ENCODE peak calls at places on chromosomes 2 and 18, in ten cellular contexts. One of them, this sample, is unnamed.

GRCh38 chr18:11512096-11513030 is 97.0 kb upstream of the SLC35G4 start:
- DNase-seq in WTC11: no peak
- DNase-seq in RWPE1: peak; percentile 36
- DNase-seq in left ventricle myocardium inferior: no peak
- DNase-seq in HCT116: no peak
- DNase-seq in IMR-90: no peak
- DNase-seq in MCF 10A: peak; percentile 68
- DNase-seq in fibroblast of mammary gland: peak; percentile 25
- DNase-seq in mesothelial cell of epicardium: no peak
- DNase-seq in astrocyte of the spinal cord: no peak
- DNase-seq in this sample: peak; percentile 17

GRCh38 chr2:221502270-221502973 is 69.7 kb downstream of the EPHA4 start:
- DNase-seq in RWPE1: no peak
- DNase-seq in IMR-90: peak; percentile 69
- DNase-seq in WTC11: no peak
- DNase-seq in left ventricle myocardium inferior: no peak
- DNase-seq in mesothelial cell of epicardium: no peak
- DNase-seq in MCF 10A: peak; percentile 65
- DNase-seq in fibroblast of mammary gland: peak; percentile 85
- DNase-seq in astrocyte of the spinal cord: peak; percentile 70
- DNase-seq in HCT116: no peak
- DNase-seq in this sample: no peak

GRCh38 chr2:26457695-26458364 is 20.1 kb downstream of the OTOF start:
- DNase-seq in IMR-90: no peak
- DNase-seq in MCF 10A: no peak
- DNase-seq in WTC11: no peak
- DNase-seq in left ventricle myocardium inferior: no peak
- DNase-seq in HCT116: no peak
- DNase-seq in fibroblast of mammary gland: no peak
- DNase-seq in astrocyte of the spinal cord: peak; percentile 25
- DNase-seq in RWPE1: no peak
- DNase-seq in mesothelial cell of epicardium: no peak
- DNase-seq in this sample: no peak

GRCh38 chr2:41387519-41387918 is 660.3 kb upstream of the PKDCC start:
- DNase-seq in RWPE1: no peak
- DNase-seq in left ventricle myocardium inferior: no peak
- DNase-seq in HCT116: no peak
- DNase-seq in astrocyte of the spinal cord: no peak
- DNase-seq in mesothelial cell of epicardium: no peak
- DNase-seq in fibroblast of mammary gland: no peak
- DNase-seq in IMR-90: no peak
- DNase-seq in WTC11: no peak
- DNase-seq in MCF 10A: no peak
- DNase-seq in this sample: no peak

GRCh38 chr2:240434728-240435456 is 571 bp upstream of the GPC1 start:
- DNase-seq in MCF 10A: peak; percentile 92
- DNase-seq in left ventricle myocardium inferior: peak; percentile 94
- DNase-seq in WTC11: peak; percentile 91
- DNase-seq in fibroblast of mammary gland: peak; percentile 90
- DNase-seq in IMR-90: peak; percentile 88
- DNase-seq in astrocyte of the spinal cord: peak; percentile 89
- DNase-seq in mesothelial cell of epicardium: peak; percentile 90
- DNase-seq in RWPE1: peak; percentile 95
- DNase-seq in HCT116: peak; percentile 69
- DNase-seq in this sample: peak; percentile 48

GRCh38 chr2:26913599-26914285 is 56.7 kb upstream of the MAPRE3 start:
- DNase-seq in MCF 10A: no peak
- DNase-seq in RWPE1: no peak
- DNase-seq in HCT116: no peak
- DNase-seq in mesothelial cell of epicardium: no peak
- DNase-seq in IMR-90: peak; percentile 34
- DNase-seq in WTC11: no peak
- DNase-seq in fibroblast of mammary gland: peak; percentile 5
- DNase-seq in astrocyte of the spinal cord: no peak
- DNase-seq in left ventricle myocardium inferior: no peak
- DNase-seq in this sample: no peak

GRCh38 chr2:42171396-42171971 is 2.3 kb downstream of the EML4 start:
- DNase-seq in astrocyte of the spinal cord: peak; percentile 37
- DNase-seq in HCT116: no peak
- DNase-seq in MCF 10A: no peak
- DNase-seq in fibroblast of mammary gland: no peak
- DNase-seq in mesothelial cell of epicardium: no peak
- DNase-seq in left ventricle myocardium inferior: no peak
- DNase-seq in RWPE1: no peak
- DNase-seq in WTC11: no peak
- DNase-seq in IMR-90: peak; percentile 13
- DNase-seq in this sample: no peak

GRCh38 chr2:121284424-121285076 is 452 bp downstream of the TFCP2L1 start:
- DNase-seq in MCF 10A: peak; percentile 33
- DNase-seq in WTC11: peak; percentile 41
- DNase-seq in fibroblast of mammary gland: no peak
- DNase-seq in IMR-90: no peak
- DNase-seq in mesothelial cell of epicardium: no peak
- DNase-seq in HCT116: no peak
- DNase-seq in RWPE1: no peak
- DNase-seq in astrocyte of the spinal cord: no peak
- DNase-seq in left ventricle myocardium inferior: no peak
- DNase-seq in this sample: peak; percentile 35

GRCh38 chr2:25043241-25043867 is 1.5 kb downstream of the EFR3B start:
- DNase-seq in HCT116: no peak
- DNase-seq in RWPE1: no peak
- DNase-seq in mesothelial cell of epicardium: no peak
- DNase-seq in WTC11: peak; percentile 20
- DNase-seq in MCF 10A: peak; percentile 46
- DNase-seq in IMR-90: peak; percentile 89
- DNase-seq in astrocyte of the spinal cord: peak; percentile 90
- DNase-seq in fibroblast of mammary gland: peak; percentile 82
- DNase-seq in left ventricle myocardium inferior: no peak
- DNase-seq in this sample: no peak

GRCh38 chr2:63856302-63856600 is 14.6 kb downstream of the UGP2 start:
- DNase-seq in RWPE1: no peak
- DNase-seq in WTC11: no peak
- DNase-seq in MCF 10A: no peak
- DNase-seq in HCT116: no peak
- DNase-seq in mesothelial cell of epicardium: no peak
- DNase-seq in astrocyte of the spinal cord: no peak
- DNase-seq in fibroblast of mammary gland: no peak
- DNase-seq in IMR-90: no peak
- DNase-seq in left ventricle myocardium inferior: no peak
- DNase-seq in this sample: no peak

GRCh38 chr18:48575301-48575657 is 36.4 kb downstream of the CTIF start:
- DNase-seq in mesothelial cell of epicardium: no peak
- DNase-seq in WTC11: no peak
- DNase-seq in IMR-90: no peak
- DNase-seq in RWPE1: no peak
- DNase-seq in HCT116: no peak
- DNase-seq in astrocyte of the spinal cord: no peak
- DNase-seq in MCF 10A: no peak
- DNase-seq in left ventricle myocardium inferior: no peak
- DNase-seq in fibroblast of mammary gland: no peak
- DNase-seq in this sample: no peak

GRCh38 chr18:50620319-50620718 is 60.4 kb downstream of the MAPK4 start:
- DNase-seq in mesothelial cell of epicardium: no peak
- DNase-seq in MCF 10A: no peak
- DNase-seq in WTC11: no peak
- DNase-seq in fibroblast of mammary gland: no peak
- DNase-seq in RWPE1: no peak
- DNase-seq in left ventricle myocardium inferior: no peak
- DNase-seq in HCT116: no peak
- DNase-seq in IMR-90: no peak
- DNase-seq in astrocyte of the spinal cord: no peak
- DNase-seq in this sample: no peak

GRCh38 chr2:64972856-64973255 is 16.3 kb upstream of the SLC1A4 start:
- DNase-seq in RWPE1: no peak
- DNase-seq in WTC11: no peak
- DNase-seq in HCT116: no peak
- DNase-seq in mesothelial cell of epicardium: no peak
- DNase-seq in fibroblast of mammary gland: peak; percentile 44
- DNase-seq in left ventricle myocardium inferior: no peak
- DNase-seq in IMR-90: peak; percentile 77
- DNase-seq in MCF 10A: no peak
- DNase-seq in astrocyte of the spinal cord: no peak
- DNase-seq in this sample: no peak

GRCh38 chr2:173667415-173667814 is 297.8 kb downstream of the SP3 start:
- DNase-seq in left ventricle myocardium inferior: no peak
- DNase-seq in MCF 10A: peak; percentile 65
- DNase-seq in astrocyte of the spinal cord: no peak
- DNase-seq in IMR-90: no peak
- DNase-seq in HCT116: peak; percentile 10
- DNase-seq in WTC11: no peak
- DNase-seq in RWPE1: no peak
- DNase-seq in fibroblast of mammary gland: peak; percentile 19
- DNase-seq in mesothelial cell of epicardium: no peak
- DNase-seq in this sample: no peak
- TF ChIP-seq CTCF in left ventricle myocardium inferior: no peak
- TF ChIP-seq CTCF in MCF 10A: peak; percentile 9
- TF ChIP-seq CTCF in astrocyte of the spinal cord: peak; percentile 13
- TF ChIP-seq CTCF in IMR-90: peak; percentile 31
- TF ChIP-seq CTCF in HCT116: peak; percentile 55
- TF ChIP-seq CTCF in WTC11: no peak
- TF ChIP-seq CTCF in RWPE1: no peak
- TF ChIP-seq CTCF in fibroblast of mammary gland: peak; percentile 34
- TF ChIP-seq CTCF in mesothelial cell of epicardium: no peak
- TF ChIP-seq CTCF in this sample: no peak

GRCh38 chr2:161228511-161229240 is 68.4 kb downstream of the TANK start:
- DNase-seq in astrocyte of the spinal cord: no peak
- DNase-seq in IMR-90: peak; percentile 30
- DNase-seq in HCT116: no peak
- DNase-seq in MCF 10A: peak; percentile 67
- DNase-seq in RWPE1: no peak
- DNase-seq in WTC11: no peak
- DNase-seq in fibroblast of mammary gland: peak; percentile 33
- DNase-seq in mesothelial cell of epicardium: no peak
- DNase-seq in left ventricle myocardium inferior: no peak
- DNase-seq in this sample: no peak

GRCh38 chr2:161219213-161219612 is 59.0 kb downstream of the TANK start:
- DNase-seq in MCF 10A: no peak
- DNase-seq in IMR-90: no peak
- DNase-seq in WTC11: no peak
- DNase-seq in HCT116: no peak
- DNase-seq in RWPE1: no peak
- DNase-seq in astrocyte of the spinal cord: no peak
- DNase-seq in mesothelial cell of epicardium: no peak
- DNase-seq in left ventricle myocardium inferior: no peak
- DNase-seq in fibroblast of mammary gland: no peak
- DNase-seq in this sample: no peak

GRCh38 chr2:161217597-161218185 is 57.5 kb downstream of the TANK start:
- DNase-seq in fibroblast of mammary gland: no peak
- DNase-seq in WTC11: no peak
- DNase-seq in RWPE1: no peak
- DNase-seq in left ventricle myocardium inferior: no peak
- DNase-seq in astrocyte of the spinal cord: no peak
- DNase-seq in IMR-90: no peak
- DNase-seq in mesothelial cell of epicardium: no peak
- DNase-seq in MCF 10A: no peak
- DNase-seq in HCT116: no peak
- DNase-seq in this sample: no peak

DNA sequence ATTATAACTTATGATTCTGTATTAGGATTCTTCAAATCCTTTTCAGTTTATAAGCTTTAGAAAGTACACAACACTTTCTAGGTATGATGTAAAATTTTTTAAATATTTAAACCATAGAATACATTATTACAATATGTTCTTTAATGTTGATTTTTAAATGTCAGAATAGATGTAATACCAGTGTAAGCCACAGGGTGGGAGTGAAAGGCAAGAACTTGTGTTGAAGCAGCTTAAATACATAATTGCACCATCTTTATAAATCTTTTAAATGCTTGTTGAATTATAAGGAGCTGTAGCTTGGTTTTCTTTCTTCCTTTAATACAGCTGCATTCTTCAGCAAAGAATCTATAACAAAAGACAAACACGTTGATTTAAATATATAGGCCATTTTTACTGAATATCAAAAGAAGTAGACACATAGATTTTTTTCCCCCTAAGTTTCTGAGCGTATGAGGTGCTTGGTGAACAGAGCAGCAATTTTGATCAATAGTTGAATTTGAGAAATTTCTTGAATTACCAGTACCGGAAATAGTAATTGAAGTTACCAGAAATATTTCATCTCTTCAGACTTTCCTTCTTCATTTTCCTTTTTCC is 63.0 kb downstream of the TANK start:
- DNase-seq in astrocyte of the spinal cord: peak; percentile 66
- DNase-seq in IMR-90: peak; percentile 64
- DNase-seq in HCT116: peak; percentile 37
- DNase-seq in mesothelial cell of epicardium: no peak
- DNase-seq in left ventricle myocardium inferior: no peak
- DNase-seq in MCF 10A: peak; percentile 51
- DNase-seq in WTC11: no peak
- DNase-seq in fibroblast of mammary gland: peak; percentile 65
- DNase-seq in RWPE1: peak; percentile 14
- DNase-seq in this sample: no peak
- TF ChIP-seq CTCF in astrocyte of the spinal cord: peak; percentile 56
- TF ChIP-seq CTCF in IMR-90: peak; percentile 66
- TF ChIP-seq CTCF in HCT116: peak; percentile 47
- TF ChIP-seq CTCF in mesothelial cell of epicardium: peak; percentile 87
- TF ChIP-seq CTCF in left ventricle myocardium inferior: peak; percentile 80
- TF ChIP-seq CTCF in MCF 10A: peak; percentile 61
- TF ChIP-seq CTCF in WTC11: peak; percentile 73
- TF ChIP-seq CTCF in fibroblast of mammary gland: peak; percentile 60
- TF ChIP-seq CTCF in RWPE1: peak; percentile 71
- TF ChIP-seq CTCF in this sample: peak; percentile 87

GRCh38 chr2:159939946-159940345 is 122.5 kb downstream of the PLA2R1 start:
- DNase-seq in astrocyte of the spinal cord: peak; percentile 36
- DNase-seq in HCT116: peak; percentile 6
- DNase-seq in MCF 10A: peak; percentile 32
- DNase-seq in fibroblast of mammary gland: peak; percentile 28
- DNase-seq in RWPE1: peak; percentile 30
- DNase-seq in IMR-90: peak; percentile 18
- DNase-seq in mesothelial cell of epicardium: no peak
- DNase-seq in left ventricle myocardium inferior: no peak
- DNase-seq in WTC11: no peak
- DNase-seq in this sample: no peak
- TF ChIP-seq CTCF in astrocyte of the spinal cord: peak; percentile 40
- TF ChIP-seq CTCF in HCT116: peak; percentile 31
- TF ChIP-seq CTCF in MCF 10A: peak; percentile 28
- TF ChIP-seq CTCF in fibroblast of mammary gland: peak; percentile 42
- TF ChIP-seq CTCF in RWPE1: no peak
- TF ChIP-seq CTCF in IMR-90: peak; percentile 37
- TF ChIP-seq CTCF in mesothelial cell of epicardium: no peak
- TF ChIP-seq CTCF in left ventricle myocardium inferior: peak; percentile 46
- TF ChIP-seq CTCF in WTC11: no peak
- TF ChIP-seq CTCF in this sample: no peak

DNA sequence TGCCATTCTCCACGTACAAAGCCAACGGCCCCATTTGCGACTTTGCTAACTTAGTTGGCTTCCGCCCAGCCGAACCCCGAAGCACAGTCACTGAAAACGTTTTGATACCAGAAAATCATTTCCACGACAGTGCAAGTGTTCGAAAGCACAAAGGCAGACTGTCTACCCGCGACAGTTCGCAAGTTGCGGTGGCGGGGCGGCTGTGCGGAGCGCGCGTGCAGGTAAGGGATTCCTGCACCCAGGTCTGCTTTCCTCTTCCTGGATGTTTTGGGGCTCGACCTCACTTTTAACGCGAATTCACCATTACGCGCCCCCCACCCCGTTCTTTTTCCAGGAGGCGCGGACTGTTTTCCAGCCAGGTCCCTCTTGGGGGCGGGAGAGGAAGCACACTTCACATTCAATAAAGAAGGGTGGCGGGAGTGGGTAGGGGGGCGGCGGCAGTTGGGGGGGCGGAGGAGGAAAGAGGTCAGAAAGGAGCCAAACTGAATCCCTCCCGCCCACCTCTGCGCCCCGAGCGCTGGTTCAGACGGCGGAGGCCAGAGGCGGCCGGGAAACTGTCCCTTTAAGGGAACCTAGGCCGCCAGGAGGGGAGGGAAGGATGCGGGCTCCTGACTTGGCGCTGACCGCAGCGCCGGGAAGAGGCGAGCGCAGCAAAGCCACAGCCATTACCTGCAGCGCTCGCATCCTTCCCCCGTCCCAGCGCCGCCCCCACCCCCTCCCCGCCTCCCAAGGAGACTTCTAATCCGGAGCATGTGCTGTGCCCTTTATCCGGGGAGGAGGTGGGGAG is 107.5 kb upstream of the KCTD1 start:
- DNase-seq in mesothelial cell of epicardium: peak; percentile 25
- DNase-seq in IMR-90: peak; percentile 11
- DNase-seq in HCT116: no peak
- DNase-seq in MCF 10A: peak; percentile 73
- DNase-seq in RWPE1: peak; percentile 49
- DNase-seq in left ventricle myocardium inferior: peak; percentile 51
- DNase-seq in WTC11: peak; percentile 74
- DNase-seq in astrocyte of the spinal cord: peak; percentile 58
- DNase-seq in fibroblast of mammary gland: peak; percentile 31
- DNase-seq in this sample: peak; percentile 58
- TF ChIP-seq CTCF in mesothelial cell of epicardium: no peak
- TF ChIP-seq CTCF in IMR-90: no peak
- TF ChIP-seq CTCF in HCT116: no peak
- TF ChIP-seq CTCF in MCF 10A: peak; percentile 18
- TF ChIP-seq CTCF in RWPE1: peak; percentile 11
- TF ChIP-seq CTCF in left ventricle myocardium inferior: peak; percentile 29
- TF ChIP-seq CTCF in WTC11: no peak
- TF ChIP-seq CTCF in astrocyte of the spinal cord: peak; percentile 9
- TF ChIP-seq CTCF in fibroblast of mammary gland: peak; percentile 1
- TF ChIP-seq CTCF in this sample: no peak

This sample was measured in endothelial cell.